ENCODE peak calls at places on chromosomes 4 and X, in nine cellular contexts. One of them, this sample, is unnamed.
A peak's percentile ranks its signal among the peaks of the same experiment; 100 is the strongest.

GRCh38 chr4:16616981-16617380 is 281.5 kb downstream of the LDB2 start:
- DNase-seq in IMR-90: no peak
- DNase-seq in K562: no peak
- DNase-seq in uterus: peak; percentile 78
- DNase-seq in BE2C: no peak
- DNase-seq in fibroblast of pulmonary artery: no peak
- DNase-seq in bronchial epithelial cell: no peak
- DNase-seq in Peyer's patch: no peak
- DNase-seq in HL-60: no peak
- DNase-seq in this sample: no peak

GRCh38 chr4:5979981-5980380 is 38.2 kb downstream of the C4orf50 start:
- DNase-seq in K562: peak; percentile 22
- DNase-seq in HL-60: no peak
- DNase-seq in IMR-90: no peak
- DNase-seq in fibroblast of pulmonary artery: peak; percentile 4
- DNase-seq in bronchial epithelial cell: no peak
- DNase-seq in Peyer's patch: no peak
- DNase-seq in BE2C: peak; percentile 91
- DNase-seq in uterus: peak; percentile 24
- DNase-seq in this sample: no peak

GRCh38 chrX:38985375-38985774 is 184.1 kb downstream of the MID1IP1 start:
- DNase-seq in Peyer's patch: no peak
- DNase-seq in HL-60: no peak
- DNase-seq in bronchial epithelial cell: peak; percentile 34
- DNase-seq in BE2C: no peak
- DNase-seq in K562: peak; percentile 36
- DNase-seq in IMR-90: peak; percentile 11
- DNase-seq in fibroblast of pulmonary artery: peak; percentile 33
- DNase-seq in uterus: no peak
- DNase-seq in this sample: no peak

GRCh38 chr4:73891326-73891725 is 22.1 kb downstream of the CXCL1 start:
- DNase-seq in fibroblast of pulmonary artery: peak; percentile 46
- DNase-seq in uterus: no peak
- DNase-seq in BE2C: no peak
- DNase-seq in HL-60: no peak
- DNase-seq in Peyer's patch: no peak
- DNase-seq in bronchial epithelial cell: no peak
- DNase-seq in K562: no peak
- DNase-seq in IMR-90: no peak
- DNase-seq in this sample: no peak

GRCh38 chr4:121070696-121071639 is 1.4 kb downstream of the NDNF start:
- DNase-seq in Peyer's patch: peak; percentile 44
- DNase-seq in BE2C: peak; percentile 63
- DNase-seq in K562: no peak
- DNase-seq in IMR-90: no peak
- DNase-seq in fibroblast of pulmonary artery: peak; percentile 62
- DNase-seq in HL-60: no peak
- DNase-seq in uterus: no peak
- DNase-seq in bronchial epithelial cell: no peak
- DNase-seq in this sample: no peak

GRCh38 chr4:40264497-40264896 is 67.7 kb downstream of the RHOH start:
- DNase-seq in BE2C: no peak
- DNase-seq in K562: no peak
- DNase-seq in fibroblast of pulmonary artery: peak; percentile 82
- DNase-seq in Peyer's patch: no peak
- DNase-seq in bronchial epithelial cell: peak; percentile 76
- DNase-seq in HL-60: no peak
- DNase-seq in uterus: no peak
- DNase-seq in IMR-90: peak; percentile 69
- DNase-seq in this sample: peak; percentile 29

GRCh38 chr4:110084154-110084553 is 114.3 kb downstream of the ELOVL6 start:
- DNase-seq in HL-60: no peak
- DNase-seq in bronchial epithelial cell: no peak
- DNase-seq in IMR-90: no peak
- DNase-seq in uterus: no peak
- DNase-seq in Peyer's patch: no peak
- DNase-seq in fibroblast of pulmonary artery: no peak
- DNase-seq in BE2C: no peak
- DNase-seq in K562: no peak
- DNase-seq in this sample: no peak

GRCh38 chr4:133823177-133823576 is 378.4 kb downstream of the PABPC4L start:
- DNase-seq in Peyer's patch: no peak
- DNase-seq in bronchial epithelial cell: no peak
- DNase-seq in uterus: no peak
- DNase-seq in BE2C: no peak
- DNase-seq in fibroblast of pulmonary artery: no peak
- DNase-seq in K562: peak; percentile 7
- DNase-seq in HL-60: no peak
- DNase-seq in IMR-90: no peak
- DNase-seq in this sample: no peak

GRCh38 chrX:100447563-100448397 is 37.7 kb upstream of the PCDH19 start:
- DNase-seq in uterus: peak; percentile 17
- DNase-seq in K562: peak; percentile 46
- DNase-seq in IMR-90: peak; percentile 1
- DNase-seq in fibroblast of pulmonary artery: peak; percentile 36
- DNase-seq in HL-60: no peak
- DNase-seq in Peyer's patch: peak; percentile 62
- DNase-seq in bronchial epithelial cell: peak; percentile 10
- DNase-seq in BE2C: peak; percentile 22
- DNase-seq in this sample: peak; percentile 29

GRCh38 chrX:101785142-101785541 is 125.5 kb upstream of the ARMCX2 start:
- DNase-seq in uterus: no peak
- DNase-seq in Peyer's patch: no peak
- DNase-seq in fibroblast of pulmonary artery: no peak
- DNase-seq in HL-60: no peak
- DNase-seq in bronchial epithelial cell: no peak
- DNase-seq in IMR-90: no peak
- DNase-seq in K562: no peak
- DNase-seq in BE2C: no peak
- DNase-seq in this sample: no peak

DNA sequence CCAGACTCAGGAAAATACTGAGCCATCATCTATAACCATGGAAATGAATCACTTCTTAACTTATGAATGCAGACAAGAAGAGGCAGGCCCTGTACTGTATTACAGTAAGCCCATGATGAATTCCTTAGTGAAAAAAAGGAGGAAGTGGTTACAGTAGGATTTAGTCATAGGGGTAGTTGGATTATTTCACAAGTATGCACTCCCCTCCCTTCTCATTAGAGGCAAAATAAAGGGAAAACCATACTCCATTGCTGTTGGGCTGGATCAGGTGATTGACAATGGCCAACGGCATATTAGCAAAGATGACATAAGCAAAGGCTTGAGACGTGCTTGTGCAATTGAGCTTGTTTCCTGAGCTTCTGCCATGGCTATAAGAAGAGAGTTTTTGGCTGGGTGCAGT is 181.1 kb upstream of the PRPS2 start:
- DNase-seq in Peyer's patch: no peak
- DNase-seq in bronchial epithelial cell: peak; percentile 96
- DNase-seq in BE2C: no peak
- DNase-seq in uterus: no peak
- DNase-seq in fibroblast of pulmonary artery: peak; percentile 58
- DNase-seq in IMR-90: peak; percentile 55
- DNase-seq in K562: no peak
- DNase-seq in HL-60: peak; percentile 10
- DNase-seq in this sample: peak; percentile 10
- TF ChIP-seq CTCF in Peyer's patch: no peak
- TF ChIP-seq CTCF in bronchial epithelial cell: no peak
- TF ChIP-seq CTCF in BE2C: no peak
- TF ChIP-seq CTCF in uterus: no peak
- TF ChIP-seq CTCF in fibroblast of pulmonary artery: no peak
- TF ChIP-seq CTCF in IMR-90: no peak
- TF ChIP-seq CTCF in K562: no peak
- TF ChIP-seq CTCF in HL-60: no peak
- TF ChIP-seq CTCF in this sample: no peak

GRCh38 chr4:7771541-7772507 is 167.8 kb downstream of the AFAP1 start:
- DNase-seq in bronchial epithelial cell: no peak
- DNase-seq in HL-60: no peak
- DNase-seq in Peyer's patch: peak; percentile 58
- DNase-seq in K562: no peak
- DNase-seq in fibroblast of pulmonary artery: no peak
- DNase-seq in uterus: no peak
- DNase-seq in BE2C: peak; percentile 72
- DNase-seq in IMR-90: no peak
- DNase-seq in this sample: no peak
- H3K4me3 ChIP-seq in bronchial epithelial cell: no peak overlapping the region
- H3K4me3 ChIP-seq in HL-60: no peak overlapping the region
- H3K4me3 ChIP-seq in Peyer's patch: no peak overlapping the region
- H3K4me3 ChIP-seq in K562: no peak overlapping the region
- H3K4me3 ChIP-seq in fibroblast of pulmonary artery: no peak overlapping the region
- H3K4me3 ChIP-seq in uterus: no peak overlapping the region
- H3K4me3 ChIP-seq in BE2C: no peak overlapping the region
- H3K4me3 ChIP-seq in IMR-90: no peak overlapping the region
- H3K4me3 ChIP-seq in this sample: no peak overlapping the region

DNA sequence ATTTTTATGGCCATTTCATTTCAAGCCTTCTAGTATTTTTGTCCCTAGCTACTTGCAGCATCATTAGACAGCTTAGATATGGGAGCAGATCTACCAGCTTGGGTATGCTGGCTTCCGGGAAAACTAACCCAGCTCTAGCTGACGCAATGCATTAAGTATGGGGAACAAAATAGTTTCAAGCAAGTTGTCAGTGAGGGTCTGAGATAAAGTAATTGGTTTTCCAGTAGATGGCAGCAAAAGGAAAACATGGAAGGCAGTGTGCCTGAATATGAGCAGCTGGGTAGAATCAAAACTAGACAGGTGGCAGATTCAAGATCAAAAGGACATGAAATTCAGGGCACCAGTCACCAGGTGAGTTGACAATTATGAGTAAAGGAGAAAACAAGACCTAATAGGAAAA is 340.9 kb upstream of the CTSO start:
- DNase-seq in uterus: no peak
- DNase-seq in Peyer's patch: no peak
- DNase-seq in HL-60: no peak
- DNase-seq in K562: no peak
- DNase-seq in bronchial epithelial cell: peak; percentile 81
- DNase-seq in fibroblast of pulmonary artery: peak; percentile 93
- DNase-seq in IMR-90: peak; percentile 87
- DNase-seq in BE2C: no peak
- DNase-seq in this sample: peak; percentile 90
- TF ChIP-seq CTCF in uterus: peak; percentile 11
- TF ChIP-seq CTCF in Peyer's patch: peak; percentile 11
- TF ChIP-seq CTCF in HL-60: no peak
- TF ChIP-seq CTCF in K562: no peak
- TF ChIP-seq CTCF in bronchial epithelial cell: no peak
- TF ChIP-seq CTCF in fibroblast of pulmonary artery: peak; percentile 54
- TF ChIP-seq CTCF in IMR-90: peak; percentile 63
- TF ChIP-seq CTCF in BE2C: peak; percentile 35
- TF ChIP-seq CTCF in this sample: peak; percentile 50

DNA sequence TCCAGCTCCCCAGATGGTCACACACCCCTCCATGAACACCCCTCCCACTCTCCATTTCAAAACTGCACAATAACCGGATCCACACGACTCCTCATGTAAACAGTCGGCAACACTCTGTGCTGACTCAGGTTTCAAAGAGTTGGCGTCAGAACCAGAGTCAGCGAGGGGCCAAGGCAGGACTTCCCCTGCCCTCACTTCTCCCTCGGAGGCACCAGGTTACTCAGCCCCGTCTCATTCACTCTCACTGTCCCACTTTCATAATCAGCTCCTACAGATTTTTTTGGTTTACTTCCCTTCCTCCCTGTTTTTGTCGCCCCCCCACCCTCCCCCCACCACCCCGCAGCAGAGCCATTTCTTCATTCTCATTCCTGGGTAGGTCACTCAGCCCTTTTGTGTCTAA is 2.7 kb upstream of the TIMP1 start:
- DNase-seq in uterus: no peak
- DNase-seq in K562: no peak
- DNase-seq in IMR-90: peak; percentile 90
- DNase-seq in Peyer's patch: no peak
- DNase-seq in fibroblast of pulmonary artery: peak; percentile 83
- DNase-seq in BE2C: no peak
- DNase-seq in bronchial epithelial cell: peak; percentile 86
- DNase-seq in HL-60: no peak
- DNase-seq in this sample: peak; percentile 70
- H3K4me3 ChIP-seq in uterus: no peak overlapping the region
- H3K4me3 ChIP-seq in K562: no peak overlapping the region
- H3K4me3 ChIP-seq in IMR-90: no peak overlapping the region
- H3K4me3 ChIP-seq in Peyer's patch: no peak overlapping the region
- H3K4me3 ChIP-seq in fibroblast of pulmonary artery: no peak overlapping the region
- H3K4me3 ChIP-seq in BE2C: no peak overlapping the region
- H3K4me3 ChIP-seq in bronchial epithelial cell: no peak overlapping the region
- H3K4me3 ChIP-seq in HL-60: no peak overlapping the region
- H3K4me3 ChIP-seq in this sample: no peak overlapping the region

This sample was measured in astrocyte of the spinal cord.